ENCODE peak calls at places on chromosomes 6 and 20, in six cellular contexts. O is H1, G is HepG2, J is GM12891, C is GM12878, M is K562. E is an unnamed sample.

GRCh38 chr6:137226682-137227081 is 7.5 kb upstream of the IFNGR1 start:
- DNase-seq in O (no peak), G (no peak), J (no peak), C (no peak), M (no peak), E (no peak)

GRCh38 chr6:137486388-137486787 is 7.8 kb downstream of the OLIG3 start:
- DNase-seq in O (no peak), G (no peak), J (no peak), C (no peak), M (no peak), E (no peak)

GRCh38 chr6:110053395-110054240 is 75.5 kb downstream of the GPR6 start:
- DNase-seq in O (no peak), G (peak), J (no peak), C (no peak), M (peak), E (no peak)

GRCh38 chr20:53735536-53736050 is 142.0 kb upstream of the ZNF217 start:
- DNase-seq in O (no peak), G (no peak), J (no peak), C (no peak), M (no peak), E (no peak)

GRCh38 chr6:44073612-44074382 is 53.5 kb downstream of the MRPL14 start:
- DNase-seq in O (no peak), G (no peak), J (no peak), C (no peak), M (peak), E (no peak)

GRCh38 chr20:51369503-51369902 is 173.0 kb downstream of the NFATC2 start:
- DNase-seq in O (no peak), G (no peak), J (no peak), C (no peak), M (no peak), E (no peak)

GRCh38 chr20:25233016-25233772 is 14.7 kb upstream of the PYGB start:
- DNase-seq in O (no peak), G (peak), J (no peak), C (no peak), M (no peak), E (no peak)

GRCh38 chr6:151379933-151380847 is 11.2 kb downstream of the ZBTB2 start:
- DNase-seq in O (no peak), G (no peak), J (no peak), C (no peak), M (no peak), E (peak)

GRCh38 chr20:58851221-58851968 is 693 bp upstream of the GNAS-AS1 start:
- DNase-seq in O (no peak), G (no peak), J (no peak), C (no peak), M (no peak), E (no peak)

GRCh38 chr6:136492409-136492808 is 57.8 kb downstream of the MAP7 start:
- DNase-seq in O (no peak), G (no peak), J (no peak), C (no peak), M (no peak), E (no peak)

GRCh38 chr6:25288518-25288917 is 9.3 kb downstream of the CARMIL1 start:
- DNase-seq in O (no peak), G (no peak), J (no peak), C (no peak), M (no peak), E (no peak)

GRCh38 chr6:159844737-159845645 is 44.9 kb downstream of the PNLDC1 start:
- DNase-seq in O (no peak), G (no peak), J (no peak), C (no peak), M (no peak), E (no peak)

GRCh38 chr6:133551847-133552331 is 310.7 kb downstream of the EYA4 start:
- DNase-seq in O (no peak), G (no peak), J (no peak), C (no peak), M (no peak), E (no peak)

GRCh38 chr20:38889792-38890496 is 36.3 kb upstream of the FAM83D start:
- DNase-seq in O (no peak), G (no peak), J (no peak), C (no peak), M (peak), E (no peak)

GRCh38 chr6:106089981-106090380 is 3.8 kb downstream of the PRDM1 start:
- DNase-seq in O (no peak), G (no peak), J (no peak), C (no peak), M (peak), E (no peak)

GRCh38 chr6:109260126-109260525 is 122.1 kb downstream of the CD164 start:
- DNase-seq in O (no peak), G (no peak), J (no peak), C (no peak), M (no peak), E (no peak)

GRCh38 chr6:87731080-87731479 is 29.0 kb upstream of the AKIRIN2 start:
- DNase-seq in O (no peak), G (no peak), J (no peak), C (no peak), M (no peak), E (no peak)

GRCh38 chr20:54173653-54174451 is at the start of gene CYP24A1:
- DNase-seq in O (no peak), G (peak), J (no peak), C (no peak), M (no peak), E (no peak)

GRCh38 chr20:11852801-11853200 is 64.9 kb upstream of the BTBD3 start:
- DNase-seq in O (no peak), G (no peak), J (no peak), C (no peak), M (no peak), E (no peak)

GRCh38 chr20:50436052-50436656 is 74.0 kb upstream of the PTPN1 start:
- DNase-seq in O (no peak), G (no peak), J (no peak), C (no peak), M (no peak), E (no peak)

GRCh38 chr20:52268184-52268583 is 76.6 kb upstream of the ZFP64 start:
- DNase-seq in O (no peak), G (no peak), J (no peak), C (no peak), M (no peak), E (no peak)

GRCh38 chr20:31706607-31707257 is 15.9 kb downstream of the BCL2L1 start:
- DNase-seq in O (no peak), G (peak), J (no peak), C (no peak), M (peak), E (no peak)

GRCh38 chr6:118188561-118188960 is 281.5 kb downstream of the SLC35F1 start:
- DNase-seq in O (no peak), G (no peak), J (no peak), C (no peak), M (no peak), E (no peak)

GRCh38 chr6:118186676-118187567 is 279.9 kb downstream of the SLC35F1 start:
- DNase-seq in O (no peak), G (no peak), J (no peak), C (peak), M (no peak), E (no peak)

GRCh38 chr6:118187568-118188164 is 280.6 kb downstream of the SLC35F1 start:
- DNase-seq in O (no peak), G (no peak), J (no peak), C (no peak), M (no peak), E (no peak)
- TF ChIP-seq TAF1 in O (no peak), G (no peak), J (no peak), C (no peak), M (no peak), E (no peak)

DNA sequence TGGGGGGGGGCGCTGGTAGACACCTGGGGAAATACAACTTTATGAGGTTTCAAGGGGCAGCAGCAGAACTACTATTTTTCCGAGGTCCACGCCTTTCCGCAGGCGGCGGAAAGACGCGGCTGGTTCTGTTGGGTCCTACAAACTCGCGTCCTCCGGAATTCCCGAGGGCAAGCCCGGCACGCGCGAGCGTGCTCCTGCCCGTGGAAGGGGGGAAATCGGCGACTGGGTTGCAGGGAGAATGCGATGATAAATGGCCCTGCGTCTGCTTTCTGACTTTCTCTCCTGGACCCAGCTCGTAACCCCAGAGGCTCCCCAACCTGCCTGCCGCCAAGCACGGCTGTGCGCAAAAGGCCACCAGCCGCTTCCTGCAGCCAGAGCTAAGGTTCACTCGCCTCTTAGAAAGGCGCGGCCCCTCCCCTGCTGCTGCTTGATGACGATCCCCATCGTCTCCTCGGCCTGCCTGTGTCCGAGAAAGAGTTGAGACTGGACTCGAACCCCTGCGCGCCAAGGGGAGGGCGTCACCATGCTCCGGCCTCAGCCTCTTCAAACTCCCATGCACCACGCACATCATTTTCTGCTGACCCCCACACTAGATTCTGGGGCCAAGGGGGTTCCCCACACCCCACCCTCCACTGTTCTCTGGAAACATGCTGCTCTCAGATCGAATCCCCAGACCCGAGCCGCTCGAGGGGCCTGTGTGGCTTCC is 6.7 kb downstream of the FOXA2 start:
- DNase-seq in O (no peak), G (peak), J (no peak), C (no peak), M (no peak), E (no peak)
- TF ChIP-seq POLR2A in O (no peak), G (peak), J (no peak), C (no peak), M (no peak), E (no peak)

GRCh38 chr6:134921276-134921979 is 28.5 kb downstream of the ALDH8A1 start:
- DNase-seq in O (no peak), G (no peak), J (no peak), C (no peak), M (no peak), E (no peak)

GRCh38 chr6:134925800-134926199 is 24.1 kb downstream of the ALDH8A1 start:
- DNase-seq in O (no peak), G (no peak), J (no peak), C (no peak), M (no peak), E (no peak)

GRCh38 chr6:134920422-134920821 is 29.5 kb downstream of the ALDH8A1 start:
- DNase-seq in O (no peak), G (no peak), J (no peak), C (no peak), M (no peak), E (no peak)

GRCh38 chr6:134918418-134918961 is 31.4 kb downstream of the ALDH8A1 start:
- DNase-seq in O (no peak), G (no peak), J (no peak), C (no peak), M (no peak), E (no peak)

DNA sequence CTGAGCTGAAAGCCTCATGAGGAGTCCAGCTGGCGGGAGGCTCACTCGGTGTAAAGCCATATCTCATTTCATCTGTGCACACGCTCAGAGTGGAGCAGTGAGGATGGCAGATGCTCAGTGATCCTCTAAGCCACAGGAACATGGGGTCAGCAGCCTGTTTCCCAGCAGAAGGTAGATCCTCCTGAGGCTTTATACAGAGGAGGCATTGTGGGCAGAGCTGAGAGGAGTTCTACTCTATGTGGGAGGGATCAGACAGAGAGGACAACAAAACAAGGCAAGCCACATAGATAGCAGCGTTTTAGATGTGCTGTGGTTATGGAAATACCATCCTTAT is 28.0 kb downstream of the ALDH8A1 start:
- DNase-seq in O (no peak), G (no peak), J (no peak), C (no peak), M (no peak), E (no peak)
- TF ChIP-seq TAF1 in O (no peak), G (no peak), J (no peak), C (no peak), M (no peak), E (no peak)

GRCh38 chr6:6285679-6286078 is 34.8 kb downstream of the F13A1 start:
- DNase-seq in O (no peak), G (no peak), J (no peak), C (no peak), M (no peak), E (no peak)

GRCh38 chr6:6283747-6284146 is 36.7 kb downstream of the F13A1 start:
- DNase-seq in O (no peak), G (no peak), J (no peak), C (no peak), M (no peak), E (no peak)

GRCh38 chr6:6287415-6287814 is 33.0 kb downstream of the F13A1 start:
- DNase-seq in O (no peak), G (no peak), J (no peak), C (peak), M (no peak), E (no peak)

GRCh38 chr6:6284231-6284966 is 36.1 kb downstream of the F13A1 start:
- DNase-seq in O (no peak), G (no peak), J (no peak), C (no peak), M (no peak), E (no peak)
- TF ChIP-seq POLR2A in O (no peak), G (no peak), J (no peak), C (no peak), M (no peak), E (no peak)

DNA sequence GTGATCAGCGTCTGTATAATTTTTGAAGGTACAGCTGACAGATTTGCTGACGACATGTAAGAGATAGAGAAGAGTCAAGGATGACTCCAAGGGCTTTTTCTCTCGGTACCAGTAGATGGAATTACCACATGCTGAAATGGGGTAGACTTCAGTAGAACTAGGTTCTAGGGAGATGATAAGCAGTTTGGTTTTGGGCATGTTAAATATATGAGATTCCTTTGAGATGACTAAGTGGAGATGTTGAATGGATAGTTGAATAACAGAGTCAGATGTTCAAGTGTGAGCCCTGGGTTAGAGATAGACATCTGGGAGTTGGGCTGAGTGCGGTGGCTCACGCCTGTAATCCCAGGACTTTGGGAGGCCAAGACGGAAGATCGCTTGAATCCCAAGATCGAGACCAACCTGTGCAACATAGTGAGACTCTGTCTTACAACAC is 50.0 kb downstream of the PHF20 start:
- DNase-seq in O (no peak), G (peak), J (no peak), C (no peak), M (peak), E (no peak)
- TF ChIP-seq TAF1 in O (no peak), G (no peak), J (no peak), C (no peak), M (no peak), E (no peak)

E was measured in GM12892.